ENCODE peak calls at places on chromosomes 2 and 18, in four cellular contexts. L is stimulated activated CD4-positive, alpha-beta T cell treated with anti-CD3 and anti-CD28 coated beads, Interleukin-1b, Interleukin-23, amount 100 ng/mL, for 48 hours; A is RWPE1; J is NCI-H2171. O is an unnamed sample.

GRCh38 chr2:74533464-74533863 is 3.7 kb downstream of the HTRA2 start:
- DNase-seq in L (no peak), A (no peak), J (no peak), O (no peak)

GRCh38 chr2:237865623-237866041 is 6.2 kb downstream of the RAMP1 start:
- DNase-seq in J (no peak), A (no peak), L (no peak), O (no peak)

GRCh38 chr2:233832869-233833812 is 21.2 kb downstream of the HJURP start:
- DNase-seq in A (peak), L (no peak), J (peak), O (no peak)

GRCh38 chr2:172200495-172201085 is 97.9 kb upstream of the DLX2 start:
- DNase-seq in J (no peak), A (no peak), L (no peak), O (peak)

GRCh38 chr2:99389946-99390345 is 52.8 kb downstream of the EIF5B start:
- DNase-seq in A (no peak), L (no peak), J (no peak), O (no peak)

GRCh38 chr18:47936975-47937374 is 6.5 kb upstream of the SMAD2 start:
- DNase-seq in L (no peak), J (no peak), A (no peak), O (no peak)

GRCh38 chr2:177165731-177166711 is 46.6 kb upstream of the HNRNPA3 start:
- DNase-seq in A (no peak), L (no peak), J (no peak), O (peak)

GRCh38 chr2:188974184-188974583 is at the start of gene COL3A1:
- DNase-seq in A (no peak), L (no peak), J (no peak), O (no peak)

GRCh38 chr2:191020742-191021381 is 6.9 kb upstream of the STAT1 start:
- DNase-seq in L (peak), J (no peak), A (peak), O (peak)

GRCh38 chr2:101697794-101698418 is 399 bp downstream of the MAP4K4 start:
- DNase-seq in J (peak), A (peak), L (no peak), O (peak)

GRCh38 chr2:200703132-200703925 is 108.4 kb upstream of the BZW1 start:
- DNase-seq in J (peak), A (peak), L (peak), O (peak)

GRCh38 chr2:109475531-109476210 is 138.1 kb downstream of the SEPTIN10 start:
- DNase-seq in A (peak), L (peak), J (no peak), O (no peak)

GRCh38 chr2:181646415-181646987 is 10.4 kb downstream of the CERKL start:
- DNase-seq in J (no peak), A (no peak), L (no peak), O (no peak)

GRCh38 chr2:235506291-235506996 is 12.6 kb downstream of the AGAP1 start:
- DNase-seq in J (peak), A (no peak), L (no peak), O (no peak)

GRCh38 chr2:38975009-38975408 is 85.3 kb downstream of the ARHGEF33 start:
- DNase-seq in J (no peak), A (no peak), L (no peak), O (no peak)

GRCh38 chr2:14866953-14867352 is 234.4 kb downstream of the LRATD1 start:
- DNase-seq in A (no peak), J (no peak), L (no peak), O (no peak)

GRCh38 chr2:24515335-24515734 is 24.3 kb downstream of the NCOA1 start:
- DNase-seq in A (peak), L (no peak), J (no peak), O (peak)

GRCh38 chr2:142944264-142944663 is 66.8 kb downstream of the KYNU start:
- DNase-seq in J (no peak), A (peak), L (no peak), O (no peak)

GRCh38 chr2:109266998-109267854 is 138.2 kb downstream of the SH3RF3 start:
- DNase-seq in J (no peak), A (peak), L (no peak), O (no peak)

GRCh38 chr2:101473911-101474751 is 781 bp downstream of the RFX8 start:
- DNase-seq in L (peak), A (peak), J (no peak), O (peak)

GRCh38 chr2:119108186-119108585 is 50.4 kb downstream of the C1QL2 start:
- DNase-seq in L (no peak), A (no peak), J (no peak), O (no peak)

GRCh38 chr2:101121174-101121573 is 30.0 kb downstream of the TBC1D8 start:
- DNase-seq in L (no peak), J (no peak), A (no peak), O (no peak)

GRCh38 chr2:225399509-225399908 is at the start of gene NYAP2:
- DNase-seq in J (peak), L (no peak), A (no peak), O (no peak)

GRCh38 chr2:28975671-28976070 is 5.4 kb upstream of the TOGARAM2 start:
- DNase-seq in J (no peak), L (no peak), A (no peak), O (no peak)

GRCh38 chr2:149313512-149313972 is 16.8 kb upstream of the LYPD6 start:
- DNase-seq in L (no peak), J (peak), A (peak), O (peak)

GRCh38 chr2:35428548-35428947 is 927.0 kb upstream of the CRIM1 start:
- DNase-seq in L (peak), J (peak), A (peak), O (peak)

GRCh38 chr18:25830787-25831186 is 259.6 kb downstream of the SS18 start:
- DNase-seq in A (no peak), L (no peak), J (no peak), O (no peak)

O was measured in activated CD8-positive, alpha-beta T cell treated with anti-CD3 and anti-CD28 coated beads for 36 hours.